ENCODE peak calls at places on chromosomes 4 and X, in six cellular contexts. One of them, this sample, is unnamed.

GRCh38 chr4:120228086-120228485 is 161.4 kb upstream of the MAD2L1 start:
- DNase-seq in Calu3: no peak
- DNase-seq in NCI-H2107: no peak
- DNase-seq in stimulated activated naive CD4-positive, alpha-beta T cell: no peak
- DNase-seq in fibroblast of lung: no peak
- DNase-seq in HFF-Myc: no peak
- DNase-seq in this sample: no peak

GRCh38 chrX:7159132-7159861 is 11.3 kb upstream of the PUDP start:
- DNase-seq in fibroblast of lung: no peak
- DNase-seq in NCI-H2107: no peak
- DNase-seq in stimulated activated naive CD4-positive, alpha-beta T cell: no peak
- DNase-seq in HFF-Myc: no peak
- DNase-seq in Calu3: peak; percentile 37
- DNase-seq in this sample: no peak

GRCh38 chr4:169902658-169903345 is 123.4 kb downstream of the MFAP3L start:
- DNase-seq in Calu3: no peak
- DNase-seq in NCI-H2107: no peak
- DNase-seq in HFF-Myc: no peak
- DNase-seq in fibroblast of lung: no peak
- DNase-seq in stimulated activated naive CD4-positive, alpha-beta T cell: no peak
- DNase-seq in this sample: no peak

GRCh38 chrX:10769696-10770619 is 149.6 kb upstream of the MID1 start:
- DNase-seq in fibroblast of lung: peak; percentile 49
- DNase-seq in HFF-Myc: no peak
- DNase-seq in Calu3: peak; percentile 3
- DNase-seq in NCI-H2107: peak; percentile 56
- DNase-seq in stimulated activated naive CD4-positive, alpha-beta T cell: no peak
- DNase-seq in this sample: peak; percentile 27

GRCh38 chrX:14039344-14039743 is 9.7 kb upstream of the GEMIN8 start:
- DNase-seq in Calu3: peak; percentile 56
- DNase-seq in fibroblast of lung: peak; percentile 10
- DNase-seq in stimulated activated naive CD4-positive, alpha-beta T cell: peak; percentile 31
- DNase-seq in HFF-Myc: no peak
- DNase-seq in NCI-H2107: peak; percentile 23
- DNase-seq in this sample: peak; percentile 46

GRCh38 chr4:5979981-5980380 is 38.2 kb downstream of the C4orf50 start:
- DNase-seq in NCI-H2107: peak; percentile 12
- DNase-seq in HFF-Myc: no peak
- DNase-seq in Calu3: peak; percentile 13
- DNase-seq in stimulated activated naive CD4-positive, alpha-beta T cell: no peak
- DNase-seq in fibroblast of lung: peak; percentile 6
- DNase-seq in this sample: no peak

GRCh38 chrX:111779582-111779981 is 96.4 kb upstream of the TRPC5OS start:
- DNase-seq in Calu3: no peak
- DNase-seq in fibroblast of lung: no peak
- DNase-seq in stimulated activated naive CD4-positive, alpha-beta T cell: no peak
- DNase-seq in HFF-Myc: no peak
- DNase-seq in NCI-H2107: no peak
- DNase-seq in this sample: no peak

GRCh38 chr4:5776510-5776909 is 65.5 kb downstream of the EVC start:
- DNase-seq in fibroblast of lung: no peak
- DNase-seq in HFF-Myc: no peak
- DNase-seq in NCI-H2107: no peak
- DNase-seq in Calu3: no peak
- DNase-seq in stimulated activated naive CD4-positive, alpha-beta T cell: no peak
- DNase-seq in this sample: no peak

GRCh38 chrX:136752796-136753195 is 27.9 kb downstream of the ARHGEF6 start:
- DNase-seq in stimulated activated naive CD4-positive, alpha-beta T cell: no peak
- DNase-seq in NCI-H2107: no peak
- DNase-seq in Calu3: no peak
- DNase-seq in HFF-Myc: no peak
- DNase-seq in fibroblast of lung: peak; percentile 20
- DNase-seq in this sample: no peak

GRCh38 chr4:47270226-47270888 is 193.1 kb downstream of the COMMD8 start:
- DNase-seq in HFF-Myc: no peak
- DNase-seq in fibroblast of lung: no peak
- DNase-seq in NCI-H2107: no peak
- DNase-seq in Calu3: no peak
- DNase-seq in stimulated activated naive CD4-positive, alpha-beta T cell: no peak
- DNase-seq in this sample: no peak

GRCh38 chrX:112844250-112844649 is 3.6 kb upstream of the AMOT start:
- DNase-seq in Calu3: no peak
- DNase-seq in HFF-Myc: no peak
- DNase-seq in stimulated activated naive CD4-positive, alpha-beta T cell: no peak
- DNase-seq in fibroblast of lung: peak; percentile 53
- DNase-seq in NCI-H2107: no peak
- DNase-seq in this sample: no peak

GRCh38 chr4:41257257-41257900 is 651 bp downstream of the UCHL1 start:
- DNase-seq in NCI-H2107: peak; percentile 48
- DNase-seq in fibroblast of lung: peak; percentile 61
- DNase-seq in HFF-Myc: no peak
- DNase-seq in Calu3: peak; percentile 71
- DNase-seq in stimulated activated naive CD4-positive, alpha-beta T cell: no peak
- DNase-seq in this sample: peak; percentile 36

GRCh38 chrX:11558972-11559371 is 106.7 kb downstream of the ARHGAP6 start:
- DNase-seq in HFF-Myc: no peak
- DNase-seq in fibroblast of lung: no peak
- DNase-seq in NCI-H2107: no peak
- DNase-seq in stimulated activated naive CD4-positive, alpha-beta T cell: peak; percentile 10
- DNase-seq in Calu3: peak; percentile 34
- DNase-seq in this sample: peak; percentile 1

GRCh38 chrX:110794601-110795000 is 1.0 kb downstream of the CHRDL1 start:
- DNase-seq in NCI-H2107: no peak
- DNase-seq in HFF-Myc: no peak
- DNase-seq in stimulated activated naive CD4-positive, alpha-beta T cell: no peak
- DNase-seq in Calu3: no peak
- DNase-seq in fibroblast of lung: no peak
- DNase-seq in this sample: no peak

GRCh38 chr4:108113229-108113628 is 55.5 kb downstream of the LEF1 start:
- DNase-seq in HFF-Myc: no peak
- DNase-seq in stimulated activated naive CD4-positive, alpha-beta T cell: peak; percentile 61
- DNase-seq in NCI-H2107: no peak
- DNase-seq in fibroblast of lung: no peak
- DNase-seq in Calu3: no peak
- DNase-seq in this sample: no peak

GRCh38 chr4:138192113-138192512 is 50.0 kb downstream of the SLC7A11 start:
- DNase-seq in Calu3: no peak
- DNase-seq in fibroblast of lung: peak; percentile 64
- DNase-seq in HFF-Myc: peak; percentile 25
- DNase-seq in NCI-H2107: no peak
- DNase-seq in stimulated activated naive CD4-positive, alpha-beta T cell: no peak
- DNase-seq in this sample: peak; percentile 40

GRCh38 chr4:610411-611261 is 14.7 kb upstream of the PDE6B start:
- DNase-seq in HFF-Myc: peak; percentile 9
- DNase-seq in stimulated activated naive CD4-positive, alpha-beta T cell: no peak
- DNase-seq in fibroblast of lung: peak; percentile 48
- DNase-seq in Calu3: peak; percentile 21
- DNase-seq in NCI-H2107: no peak
- DNase-seq in this sample: no peak

GRCh38 chr4:26802790-26803189 is 57.9 kb upstream of the STIM2 start:
- DNase-seq in fibroblast of lung: no peak
- DNase-seq in stimulated activated naive CD4-positive, alpha-beta T cell: no peak
- DNase-seq in HFF-Myc: no peak
- DNase-seq in Calu3: no peak
- DNase-seq in NCI-H2107: no peak
- DNase-seq in this sample: no peak

GRCh38 chrX:95382799-95383198 is 1301.8 kb upstream of the DIAPH2 start:
- DNase-seq in NCI-H2107: no peak
- DNase-seq in HFF-Myc: no peak
- DNase-seq in stimulated activated naive CD4-positive, alpha-beta T cell: no peak
- DNase-seq in fibroblast of lung: no peak
- DNase-seq in Calu3: no peak
- DNase-seq in this sample: no peak